ENCODE peak calls at places on chromosomes 7 and 10, in nine cellular contexts. A is HS-5; V is left colon; B is OCI-M1; I is NCI-H1436; P is posterior cingulate gyrus; U is stimulated activated CD4-positive, alpha-beta T cell treated with anti-CD3 and anti-CD28 coated beads, Interleukin-12 subunit alpha, Interleukin-12 subunit beta, amount 100 ng/mL, for 4 hours; D is activated T-cell treated with anti-CD3 and anti-CD28 coated beads, Interleukin-2, amount 50 U/mL, for 4 hours; E is RWPE1. L is an unnamed sample.

GRCh38 chr10:47176206-47176902 is 123.6 kb upstream of the GDF10 start:
- DNase-seq in V (no peak), U (no peak), D (no peak), A (no peak), P (peak), I (no peak), E (no peak), B (no peak), L (no peak)

GRCh38 chr10:22617516-22617915 is 96.9 kb downstream of the PIP4K2A start:
- DNase-seq in D (no peak), A (no peak), U (no peak), I (no peak), P (no peak), E (no peak), V (no peak), B (peak), L (no peak)

GRCh38 chr7:22667562-22668239 is 59.3 kb upstream of the IL6 start:
- DNase-seq in V (no peak), A (peak), B (peak), D (no peak), U (no peak), P (no peak), E (peak), I (no peak), L (no peak)

GRCh38 chr10:126321455-126321854 is 66.8 kb downstream of the ADAM12 start:
- DNase-seq in U (no peak), D (no peak), P (no peak), A (no peak), B (no peak), V (no peak), E (no peak), I (no peak), L (no peak)

GRCh38 chr7:37311282-37311868 is 137.3 kb downstream of the ELMO1 start:
- DNase-seq in B (no peak), D (peak), E (no peak), A (no peak), V (no peak), P (no peak), U (peak), I (no peak), L (no peak)

GRCh38 chr10:17454181-17454800 is at the start of gene ST8SIA6:
- DNase-seq in V (peak), U (peak), D (peak), I (no peak), B (no peak), E (peak), A (no peak), P (peak), L (peak)

GRCh38 chr7:40673285-40673684 is 538.5 kb downstream of the SUGCT start:
- DNase-seq in P (no peak), D (no peak), I (no peak), B (peak), U (no peak), A (peak), E (peak), V (no peak), L (no peak)

GRCh38 chr10:108167766-108168165 is 1003.3 kb upstream of the SORCS1 start:
- DNase-seq in I (no peak), V (no peak), A (no peak), P (no peak), E (no peak), D (no peak), B (no peak), U (no peak), L (no peak)

GRCh38 chr10:19876570-19876969 is 60.3 kb downstream of the PLXDC2 start:
- DNase-seq in A (no peak), D (no peak), I (no peak), P (no peak), E (no peak), U (no peak), B (no peak), V (no peak), L (no peak)

GRCh38 chr10:228366-228765 is 93.1 kb downstream of the ZMYND11 start:
- DNase-seq in D (no peak), P (no peak), I (no peak), B (no peak), V (no peak), E (no peak), U (no peak), A (no peak), L (no peak)

GRCh38 chr10:109115179-109115578 is 808.1 kb downstream of the XPNPEP1 start:
- DNase-seq in E (no peak), I (no peak), A (no peak), V (no peak), B (peak), D (no peak), U (no peak), P (no peak), L (no peak)

GRCh38 chr7:69129524-69129923 is 468.8 kb upstream of the AUTS2 start:
- DNase-seq in B (no peak), D (no peak), A (no peak), U (no peak), V (no peak), E (no peak), P (no peak), I (no peak), L (no peak)

GRCh38 chr7:134545918-134546317 is 3.0 kb upstream of the AKR1B15 start:
- DNase-seq in I (no peak), P (no peak), U (no peak), E (no peak), B (no peak), A (no peak), V (no peak), D (no peak), L (no peak)

GRCh38 chr7:100369105-100369504 is 4.2 kb upstream of the PILRA start:
- DNase-seq in P (peak), I (no peak), B (peak), D (no peak), A (no peak), E (no peak), V (peak), U (no peak), L (no peak)

GRCh38 chr10:124648738-124649137 is 95.4 kb downstream of the FAM53B start:
- DNase-seq in E (peak), D (peak), B (peak), P (peak), I (peak), A (no peak), V (peak), U (peak), L (peak)

GRCh38 chr10:47340613-47341170 is 7.5 kb upstream of the RBP3 start:
- DNase-seq in U (peak), A (peak), I (peak), D (peak), E (peak), B (peak), P (peak), V (no peak), L (peak)

GRCh38 chr10:24952701-24953349 is 419 bp upstream of the PRTFDC1 start:
- DNase-seq in D (peak), U (peak), A (no peak), I (peak), V (peak), B (peak), E (peak), P (peak), L (peak)

GRCh38 chr10:62437696-62438095 is 63.5 kb downstream of the ZNF365 start:
- DNase-seq in E (peak), A (peak), P (no peak), U (no peak), V (no peak), B (peak), D (no peak), I (peak), L (no peak)

GRCh38 chr7:44293561-44294324 is 31.7 kb downstream of the CAMK2B start:
- DNase-seq in I (no peak), B (no peak), U (no peak), D (no peak), V (no peak), A (no peak), P (peak), E (no peak), L (peak)

GRCh38 chr10:62155054-62155453 is 113.6 kb downstream of the RTKN2 start:
- DNase-seq in A (no peak), B (no peak), U (no peak), D (no peak), P (no peak), I (no peak), E (no peak), V (no peak), L (no peak)

GRCh38 chr7:81527651-81528050 is 242.2 kb downstream of the HGF start:
- DNase-seq in B (peak), A (no peak), P (no peak), V (no peak), U (no peak), I (no peak), E (no peak), D (no peak), L (no peak)

GRCh38 chr10:70232155-70232858 is 922 bp downstream of the PPA1 start:
- DNase-seq in A (no peak), P (peak), B (peak), I (no peak), U (peak), V (peak), D (peak), E (peak), L (peak)

GRCh38 chr7:131620673-131621609 is 64.5 kb upstream of the PODXL start:
- DNase-seq in I (no peak), U (no peak), P (peak), E (no peak), B (no peak), V (no peak), D (no peak), A (no peak), L (no peak)

GRCh38 chr10:128116187-128116586 is 10.0 kb downstream of the MKI67 start:
- DNase-seq in D (no peak), P (no peak), E (no peak), B (no peak), V (no peak), U (no peak), A (no peak), I (no peak), L (no peak)

GRCh38 chr10:21496285-21497176 is 29.0 kb downstream of the SKIDA1 start:
- DNase-seq in V (no peak), U (peak), A (no peak), B (peak), I (peak), E (peak), P (peak), D (peak), L (peak)

GRCh38 chr10:21989453-21990154 is 13.9 kb downstream of the DNAJC1 start:
- DNase-seq in D (peak), P (peak), A (no peak), B (peak), I (peak), V (peak), U (no peak), E (peak), L (no peak)

GRCh38 chr7:50650057-50650664 is 85.0 kb upstream of the DDC start:
- DNase-seq in I (no peak), A (no peak), E (no peak), D (no peak), P (no peak), V (no peak), B (no peak), U (no peak), L (no peak)

GRCh38 chr7:132343196-132343595 is 233.1 kb downstream of the PLXNA4 start:
- DNase-seq in I (no peak), A (no peak), U (no peak), E (no peak), D (no peak), B (no peak), P (no peak), V (no peak), L (no peak)

GRCh38 chr10:1216576-1217236 is 160.5 kb downstream of the WDR37 start:
- DNase-seq in A (no peak), U (no peak), B (no peak), E (no peak), P (no peak), I (no peak), V (no peak), D (no peak), L (no peak)

GRCh38 chr7:151905322-151905721 is 28.4 kb upstream of the PRKAG2 start:
- DNase-seq in V (no peak), D (no peak), I (no peak), E (no peak), P (no peak), U (no peak), A (no peak), B (no peak), L (no peak)